ENCODE peak calls at places on chromosomes 5 and 9, in four cellular contexts. R, E, D and M are unnamed samples.

GRCh38 chr5:12669326-12669725 is 765.1 kb upstream of the CTNND2 start:
- DNase-seq in R (no peak), E (no peak), D (no peak), M (no peak)

GRCh38 chr5:128534729-128535128 is 3.3 kb downstream of the FBN2 start:
- DNase-seq in R (peak), E (no peak), D (peak), M (no peak)

GRCh38 chr9:94068257-94068656 is 16.0 kb upstream of the PTPDC1 start:
- DNase-seq in R (no peak), E (no peak), D (no peak), M (no peak)

GRCh38 chr5:94575196-94575595 is 43.2 kb downstream of the KIAA0825 start:
- DNase-seq in R (no peak), E (no peak), D (no peak), M (no peak)

GRCh38 chr5:43066799-43067741 is 27.0 kb upstream of the ANXA2R start:
- DNase-seq in R (peak), E (no peak), D (peak), M (peak)

GRCh38 chr5:151078490-151079262 is 2.2 kb downstream of the TNIP1 start:
- DNase-seq in R (no peak), E (no peak), D (no peak), M (no peak)

GRCh38 chr5:142684508-142685031 is 1.3 kb downstream of the FGF1 start:
- DNase-seq in R (no peak), E (no peak), D (no peak), M (no peak)

GRCh38 chr5:72109625-72110024 is 2.4 kb downstream of the MAP1B start:
- DNase-seq in R (no peak), E (no peak), D (no peak), M (no peak)

GRCh38 chr5:34652916-34653315 is 3.2 kb upstream of the RAI14 start:
- DNase-seq in R (no peak), E (peak), D (no peak), M (no peak)

GRCh38 chr5:73280821-73281746 is 108.1 kb downstream of the TMEM174 start:
- DNase-seq in R (peak), E (no peak), D (no peak), M (no peak)

GRCh38 chr5:139462582-139463276 is at the start of gene ECSCR:
- DNase-seq in R (no peak), E (no peak), D (no peak), M (no peak)

GRCh38 chr9:93569775-93570174 is 6.6 kb upstream of the PHF2 start:
- DNase-seq in R (no peak), E (no peak), D (no peak), M (no peak)

GRCh38 chr5:159133041-159133741 is 33.5 kb upstream of the EBF1 start:
- DNase-seq in R (peak), E (peak), D (peak), M (peak)

GRCh38 chr9:110828148-110828730 is 159.6 kb downstream of the MUSK start:
- DNase-seq in R (no peak), E (peak), D (peak), M (no peak)

GRCh38 chr9:95023217-95024003 is 294.1 kb downstream of the FANCC start:
- DNase-seq in R (no peak), E (peak), D (peak), M (no peak)

GRCh38 chr5:59755476-59755875 is 138.1 kb downstream of the PDE4D start:
- DNase-seq in R (no peak), E (no peak), D (no peak), M (no peak)

GRCh38 chr5:160802567-160802966 is 49.4 kb downstream of the ATP10B start:
- DNase-seq in R (no peak), E (no peak), D (no peak), M (no peak)

GRCh38 chr5:97266576-97266975 is 83.5 kb upstream of the RIOK2 start:
- DNase-seq in R (no peak), E (peak), D (no peak), M (no peak)

GRCh38 chr5:159385994-159386711 is 55.9 kb upstream of the IL12B start:
- DNase-seq in R (no peak), E (no peak), D (no peak), M (no peak)

GRCh38 chr9:105278751-105279150 is 34.3 kb downstream of the SLC44A1 start:
- DNase-seq in R (no peak), E (no peak), D (no peak), M (no peak)

GRCh38 chr5:125047871-125048270 is 301.4 kb upstream of the ZNF608 start:
- DNase-seq in R (no peak), E (no peak), D (no peak), M (no peak)

GRCh38 chr9:130521715-130522114 is 57.7 kb upstream of the FUBP3 start:
- DNase-seq in R (no peak), E (no peak), D (no peak), M (no peak)

GRCh38 chr9:85016389-85016997 is 347.0 kb downstream of the NTRK2 start:
- DNase-seq in R (no peak), E (no peak), D (no peak), M (no peak)

GRCh38 chr9:73243078-73243477 is 91.4 kb downstream of the ANXA1 start:
- DNase-seq in R (no peak), E (no peak), D (no peak), M (no peak)

GRCh38 chr9:136608331-136609159 is 54.2 kb upstream of the EGFL7 start:
- DNase-seq in R (no peak), E (no peak), D (no peak), M (no peak)

GRCh38 chr9:87263291-87263690 is 234.4 kb upstream of the DAPK1 start:
- DNase-seq in R (no peak), E (no peak), D (no peak), M (no peak)

GRCh38 chr9:91907387-91908292 is 42.4 kb downstream of the ROR2 start:
- DNase-seq in R (no peak), E (no peak), D (no peak), M (no peak)